ENCODE peak calls at places on chromosome 12, in seven cellular contexts. One of them, this sample, is unnamed.

GRCh38 chr12:47943492-47944359 is 19.7 kb upstream of the TMEM106C start:
- DNase-seq in T follicular helper cell: no peak
- DNase-seq in coronary artery: no peak
- DNase-seq in neural crest cell: no peak
- DNase-seq in EL: no peak
- DNase-seq in hypothalamus: no peak
- DNase-seq in retina: no peak
- DNase-seq in this sample: no peak

GRCh38 chr12:117091758-117092510 is 7.3 kb downstream of the TESC start:
- DNase-seq in T follicular helper cell: no peak
- DNase-seq in retina: no peak
- DNase-seq in hypothalamus: no peak
- DNase-seq in EL: no peak
- DNase-seq in neural crest cell: no peak
- DNase-seq in coronary artery: no peak
- DNase-seq in this sample: no peak

GRCh38 chr12:122062832-122063690 is 15.5 kb upstream of the MLXIP start:
- DNase-seq in retina: peak
- DNase-seq in T follicular helper cell: no peak
- DNase-seq in hypothalamus: no peak
- DNase-seq in EL: peak
- DNase-seq in neural crest cell: no peak
- DNase-seq in coronary artery: no peak
- DNase-seq in this sample: peak

GRCh38 chr12:13130981-13131380 is 27.5 kb upstream of the GSG1 start:
- DNase-seq in hypothalamus: no peak
- DNase-seq in retina: no peak
- DNase-seq in coronary artery: no peak
- DNase-seq in T follicular helper cell: no peak
- DNase-seq in neural crest cell: no peak
- DNase-seq in EL: no peak
- DNase-seq in this sample: peak

GRCh38 chr12:80422549-80422948 is 21.5 kb upstream of the PTPRQ start:
- DNase-seq in coronary artery: no peak
- DNase-seq in T follicular helper cell: no peak
- DNase-seq in retina: no peak
- DNase-seq in neural crest cell: no peak
- DNase-seq in EL: peak
- DNase-seq in hypothalamus: no peak
- DNase-seq in this sample: peak

GRCh38 chr12:75000120-75000519 is 209.5 kb downstream of the KCNC2 start:
- DNase-seq in T follicular helper cell: no peak
- DNase-seq in hypothalamus: no peak
- DNase-seq in coronary artery: no peak
- DNase-seq in neural crest cell: no peak
- DNase-seq in retina: no peak
- DNase-seq in EL: no peak
- DNase-seq in this sample: no peak

GRCh38 chr12:64680235-64680634 is 69.9 kb downstream of the RASSF3 start:
- DNase-seq in neural crest cell: no peak
- DNase-seq in coronary artery: no peak
- DNase-seq in hypothalamus: no peak
- DNase-seq in EL: no peak
- DNase-seq in retina: no peak
- DNase-seq in T follicular helper cell: no peak
- DNase-seq in this sample: no peak

GRCh38 chr12:75704208-75704607 is 192.8 kb upstream of the KRR1 start:
- DNase-seq in EL: no peak
- DNase-seq in T follicular helper cell: no peak
- DNase-seq in neural crest cell: no peak
- DNase-seq in hypothalamus: no peak
- DNase-seq in retina: no peak
- DNase-seq in coronary artery: no peak
- DNase-seq in this sample: no peak

GRCh38 chr12:88842314-88842713 is 262.0 kb upstream of the KITLG start:
- DNase-seq in T follicular helper cell: no peak
- DNase-seq in neural crest cell: no peak
- DNase-seq in coronary artery: no peak
- DNase-seq in hypothalamus: no peak
- DNase-seq in retina: no peak
- DNase-seq in EL: no peak
- DNase-seq in this sample: no peak

GRCh38 chr12:109527489-109528123 is 45.7 kb downstream of the MMAB start:
- DNase-seq in retina: no peak
- DNase-seq in EL: no peak
- DNase-seq in hypothalamus: no peak
- DNase-seq in T follicular helper cell: no peak
- DNase-seq in neural crest cell: no peak
- DNase-seq in coronary artery: no peak
- DNase-seq in this sample: no peak

GRCh38 chr12:7731499-7731898 is 15.7 kb downstream of the CLEC4C start:
- DNase-seq in retina: no peak
- DNase-seq in T follicular helper cell: no peak
- DNase-seq in coronary artery: no peak
- DNase-seq in hypothalamus: no peak
- DNase-seq in EL: peak
- DNase-seq in neural crest cell: no peak
- DNase-seq in this sample: no peak

GRCh38 chr12:47349770-47350408 is 270.1 kb upstream of the AMIGO2 start:
- DNase-seq in hypothalamus: no peak
- DNase-seq in retina: no peak
- DNase-seq in T follicular helper cell: no peak
- DNase-seq in coronary artery: no peak
- DNase-seq in EL: peak
- DNase-seq in neural crest cell: no peak
- DNase-seq in this sample: peak

GRCh38 chr12:116672842-116673516 is 64.9 kb downstream of the SPRING1 start:
- DNase-seq in T follicular helper cell: no peak
- DNase-seq in retina: no peak
- DNase-seq in EL: no peak
- DNase-seq in hypothalamus: no peak
- DNase-seq in neural crest cell: no peak
- DNase-seq in coronary artery: no peak
- DNase-seq in this sample: no peak

GRCh38 chr12:107106241-107107025 is 13.1 kb upstream of the CRY1 start:
- DNase-seq in hypothalamus: no peak
- DNase-seq in neural crest cell: no peak
- DNase-seq in EL: no peak
- DNase-seq in T follicular helper cell: no peak
- DNase-seq in retina: no peak
- DNase-seq in coronary artery: no peak
- DNase-seq in this sample: no peak

GRCh38 chr12:5068126-5068525 is 24.4 kb downstream of the KCNA5 start:
- DNase-seq in neural crest cell: no peak
- DNase-seq in hypothalamus: no peak
- DNase-seq in coronary artery: no peak
- DNase-seq in T follicular helper cell: no peak
- DNase-seq in retina: no peak
- DNase-seq in EL: no peak
- DNase-seq in this sample: no peak